ENCODE peak calls at places on chromosomes 1 and 21, in six cellular contexts. One of them, this sample, is unnamed.

GRCh38 chr1:45621501-45621836 is 2.4 kb downstream of the CCDC17 start:
- DNase-seq in WTC11: no peak
- DNase-seq in osteocyte: no peak
- DNase-seq in endothelial cell: no peak
- DNase-seq in heart left ventricle: no peak
- DNase-seq in activated CD8-positive, alpha-beta T cell treated with anti-CD3 and anti-CD28 coated beads for 36 hours: no peak
- DNase-seq in this sample: no peak

GRCh38 chr1:10646347-10646861 is 150.0 kb downstream of the CASZ1 start:
- DNase-seq in WTC11: no peak
- DNase-seq in osteocyte: no peak
- DNase-seq in endothelial cell: no peak
- DNase-seq in heart left ventricle: no peak
- DNase-seq in activated CD8-positive, alpha-beta T cell treated with anti-CD3 and anti-CD28 coated beads for 36 hours: no peak
- DNase-seq in this sample: no peak

GRCh38 chr21:37087188-37087587 is 14.1 kb downstream of the TTC3 start:
- DNase-seq in WTC11: no peak
- DNase-seq in osteocyte: no peak
- DNase-seq in endothelial cell: no peak
- DNase-seq in heart left ventricle: no peak
- DNase-seq in activated CD8-positive, alpha-beta T cell treated with anti-CD3 and anti-CD28 coated beads for 36 hours: peak; percentile 18
- DNase-seq in this sample: no peak

GRCh38 chr1:29527314-29528004 is 291.1 kb downstream of the PTPRU start:
- DNase-seq in WTC11: no peak
- DNase-seq in osteocyte: peak; percentile 78
- DNase-seq in endothelial cell: no peak
- DNase-seq in heart left ventricle: no peak
- DNase-seq in activated CD8-positive, alpha-beta T cell treated with anti-CD3 and anti-CD28 coated beads for 36 hours: no peak
- DNase-seq in this sample: no peak

GRCh38 chr1:209406111-209406654 is 177.3 kb upstream of the CAMK1G start:
- DNase-seq in WTC11: no peak
- DNase-seq in osteocyte: no peak
- DNase-seq in endothelial cell: no peak
- DNase-seq in heart left ventricle: no peak
- DNase-seq in activated CD8-positive, alpha-beta T cell treated with anti-CD3 and anti-CD28 coated beads for 36 hours: no peak
- DNase-seq in this sample: no peak

GRCh38 chr1:184181044-184181443 is 129.5 kb downstream of the TSEN15 start:
- DNase-seq in WTC11: no peak
- DNase-seq in osteocyte: no peak
- DNase-seq in endothelial cell: no peak
- DNase-seq in heart left ventricle: no peak
- DNase-seq in activated CD8-positive, alpha-beta T cell treated with anti-CD3 and anti-CD28 coated beads for 36 hours: no peak
- DNase-seq in this sample: no peak

GRCh38 chr1:231279081-231279480 is 38.1 kb downstream of the GNPAT start:
- DNase-seq in WTC11: no peak
- DNase-seq in osteocyte: no peak
- DNase-seq in endothelial cell: no peak
- DNase-seq in heart left ventricle: no peak
- DNase-seq in activated CD8-positive, alpha-beta T cell treated with anti-CD3 and anti-CD28 coated beads for 36 hours: no peak
- DNase-seq in this sample: no peak

GRCh38 chr1:160357286-160358002 is 9.4 kb upstream of the NHLH1 start:
- DNase-seq in WTC11: no peak
- DNase-seq in osteocyte: no peak
- DNase-seq in endothelial cell: no peak
- DNase-seq in heart left ventricle: no peak
- DNase-seq in activated CD8-positive, alpha-beta T cell treated with anti-CD3 and anti-CD28 coated beads for 36 hours: no peak
- DNase-seq in this sample: no peak

GRCh38 chr1:180609643-180610555 is 21.9 kb upstream of the XPR1 start:
- DNase-seq in WTC11: no peak
- DNase-seq in osteocyte: no peak
- DNase-seq in endothelial cell: no peak
- DNase-seq in heart left ventricle: no peak
- DNase-seq in activated CD8-positive, alpha-beta T cell treated with anti-CD3 and anti-CD28 coated beads for 36 hours: no peak
- DNase-seq in this sample: no peak

GRCh38 chr21:32463367-32463766 is 50.9 kb downstream of the EVA1C start:
- DNase-seq in WTC11: no peak
- DNase-seq in osteocyte: no peak
- DNase-seq in endothelial cell: no peak
- DNase-seq in heart left ventricle: no peak
- DNase-seq in activated CD8-positive, alpha-beta T cell treated with anti-CD3 and anti-CD28 coated beads for 36 hours: no peak
- DNase-seq in this sample: no peak

GRCh38 chr1:43317817-43318471 is 17.2 kb downstream of the TIE1 start:
- DNase-seq in WTC11: no peak
- DNase-seq in osteocyte: no peak
- DNase-seq in endothelial cell: no peak
- DNase-seq in heart left ventricle: no peak
- DNase-seq in activated CD8-positive, alpha-beta T cell treated with anti-CD3 and anti-CD28 coated beads for 36 hours: peak; percentile 18
- DNase-seq in this sample: no peak

GRCh38 chr1:209768354-209768774 is 12.5 kb downstream of the TRAF3IP3 start:
- DNase-seq in WTC11: no peak
- DNase-seq in osteocyte: no peak
- DNase-seq in endothelial cell: no peak
- DNase-seq in heart left ventricle: no peak
- DNase-seq in activated CD8-positive, alpha-beta T cell treated with anti-CD3 and anti-CD28 coated beads for 36 hours: peak; percentile 98
- DNase-seq in this sample: no peak

GRCh38 chr21:22743085-22743484 is 1744.9 kb downstream of the NCAM2 start:
- DNase-seq in WTC11: no peak
- DNase-seq in osteocyte: no peak
- DNase-seq in endothelial cell: no peak
- DNase-seq in heart left ventricle: no peak
- DNase-seq in activated CD8-positive, alpha-beta T cell treated with anti-CD3 and anti-CD28 coated beads for 36 hours: no peak
- DNase-seq in this sample: no peak

GRCh38 chr1:77370161-77370560 is 88.3 kb downstream of the AK5 start:
- DNase-seq in WTC11: no peak
- DNase-seq in osteocyte: no peak
- DNase-seq in endothelial cell: no peak
- DNase-seq in heart left ventricle: no peak
- DNase-seq in activated CD8-positive, alpha-beta T cell treated with anti-CD3 and anti-CD28 coated beads for 36 hours: no peak
- DNase-seq in this sample: no peak

GRCh38 chr1:246032111-246032551 is 474.9 kb downstream of the SMYD3 start:
- DNase-seq in WTC11: no peak
- DNase-seq in osteocyte: no peak
- DNase-seq in endothelial cell: no peak
- DNase-seq in heart left ventricle: no peak
- DNase-seq in activated CD8-positive, alpha-beta T cell treated with anti-CD3 and anti-CD28 coated beads for 36 hours: no peak
- DNase-seq in this sample: no peak

GRCh38 chr1:184387871-184388670 is 1.2 kb downstream of the C1orf21 start:
- DNase-seq in WTC11: no peak
- DNase-seq in osteocyte: no peak
- DNase-seq in endothelial cell: peak; percentile 7
- DNase-seq in heart left ventricle: peak; percentile 62
- DNase-seq in activated CD8-positive, alpha-beta T cell treated with anti-CD3 and anti-CD28 coated beads for 36 hours: peak; percentile 35
- DNase-seq in this sample: peak; percentile 6

GRCh38 chr1:241799414-241799813 is 48.6 kb upstream of the EXO1 start:
- DNase-seq in WTC11: no peak
- DNase-seq in osteocyte: no peak
- DNase-seq in endothelial cell: no peak
- DNase-seq in heart left ventricle: no peak
- DNase-seq in activated CD8-positive, alpha-beta T cell treated with anti-CD3 and anti-CD28 coated beads for 36 hours: no peak
- DNase-seq in this sample: no peak

GRCh38 chr21:37915941-37916794 is at the start of gene KCNJ6:
- DNase-seq in WTC11: peak; percentile 87
- DNase-seq in osteocyte: peak; percentile 92
- DNase-seq in endothelial cell: peak; percentile 89
- DNase-seq in heart left ventricle: peak; percentile 66
- DNase-seq in activated CD8-positive, alpha-beta T cell treated with anti-CD3 and anti-CD28 coated beads for 36 hours: peak; percentile 15
- DNase-seq in this sample: peak; percentile 85

DNA sequence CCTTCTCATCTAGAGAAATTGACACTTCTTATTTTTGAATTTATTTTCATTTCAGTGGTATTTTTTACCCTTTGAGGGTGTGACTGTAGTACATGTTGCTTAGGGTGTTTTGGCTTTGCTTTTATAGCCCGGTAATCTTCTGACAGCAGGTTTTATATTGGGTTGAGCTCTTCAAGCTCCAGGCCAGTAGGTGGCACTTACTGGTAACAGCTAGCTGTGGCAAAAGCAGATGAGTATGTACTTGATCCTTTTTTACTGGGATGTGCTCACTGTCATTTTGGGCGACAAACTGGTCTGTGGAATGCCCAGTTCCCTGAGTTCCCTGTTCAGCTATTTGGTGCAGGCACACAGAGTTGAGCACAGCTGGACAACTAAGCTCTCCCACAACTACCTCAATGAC is 916.2 kb upstream of the B3GALT2 start:
- DNase-seq in WTC11: no peak
- DNase-seq in osteocyte: no peak
- DNase-seq in endothelial cell: no peak
- DNase-seq in heart left ventricle: peak; percentile 26
- DNase-seq in activated CD8-positive, alpha-beta T cell treated with anti-CD3 and anti-CD28 coated beads for 36 hours: no peak
- DNase-seq in this sample: no peak
- TF ChIP-seq CTCF in WTC11: no peak
- TF ChIP-seq CTCF in osteocyte: peak; percentile 35
- TF ChIP-seq CTCF in endothelial cell: no peak
- TF ChIP-seq CTCF in heart left ventricle: no peak
- TF ChIP-seq CTCF in activated CD8-positive, alpha-beta T cell treated with anti-CD3 and anti-CD28 coated beads for 36 hours: no peak
- TF ChIP-seq CTCF in this sample: no peak

GRCh38 chr1:60171793-60172192 is 98.2 kb upstream of the C1orf87 start:
- DNase-seq in WTC11: no peak
- DNase-seq in osteocyte: no peak
- DNase-seq in endothelial cell: no peak
- DNase-seq in heart left ventricle: no peak
- DNase-seq in activated CD8-positive, alpha-beta T cell treated with anti-CD3 and anti-CD28 coated beads for 36 hours: no peak
- DNase-seq in this sample: no peak

GRCh38 chr1:60173006-60173405 is 99.4 kb upstream of the C1orf87 start:
- DNase-seq in WTC11: no peak
- DNase-seq in osteocyte: no peak
- DNase-seq in endothelial cell: no peak
- DNase-seq in heart left ventricle: no peak
- DNase-seq in activated CD8-positive, alpha-beta T cell treated with anti-CD3 and anti-CD28 coated beads for 36 hours: no peak
- DNase-seq in this sample: no peak

GRCh38 chr1:60173729-60174128 is 100.2 kb upstream of the C1orf87 start:
- DNase-seq in WTC11: no peak
- DNase-seq in osteocyte: no peak
- DNase-seq in endothelial cell: no peak
- DNase-seq in heart left ventricle: no peak
- DNase-seq in activated CD8-positive, alpha-beta T cell treated with anti-CD3 and anti-CD28 coated beads for 36 hours: no peak
- DNase-seq in this sample: no peak

GRCh38 chr1:60169206-60169605 is 95.6 kb upstream of the C1orf87 start:
- DNase-seq in WTC11: no peak
- DNase-seq in osteocyte: no peak
- DNase-seq in endothelial cell: no peak
- DNase-seq in heart left ventricle: no peak
- DNase-seq in activated CD8-positive, alpha-beta T cell treated with anti-CD3 and anti-CD28 coated beads for 36 hours: no peak
- DNase-seq in this sample: no peak

GRCh38 chr1:60170709-60171108 is 97.1 kb upstream of the C1orf87 start:
- DNase-seq in WTC11: no peak
- DNase-seq in osteocyte: no peak
- DNase-seq in endothelial cell: no peak
- DNase-seq in heart left ventricle: no peak
- DNase-seq in activated CD8-positive, alpha-beta T cell treated with anti-CD3 and anti-CD28 coated beads for 36 hours: no peak
- DNase-seq in this sample: no peak
- TF ChIP-seq CTCF in WTC11: no peak
- TF ChIP-seq CTCF in osteocyte: peak; percentile 19
- TF ChIP-seq CTCF in endothelial cell: peak; percentile 19
- TF ChIP-seq CTCF in heart left ventricle: no peak
- TF ChIP-seq CTCF in activated CD8-positive, alpha-beta T cell treated with anti-CD3 and anti-CD28 coated beads for 36 hours: no peak
- TF ChIP-seq CTCF in this sample: peak; percentile 30

DNA sequence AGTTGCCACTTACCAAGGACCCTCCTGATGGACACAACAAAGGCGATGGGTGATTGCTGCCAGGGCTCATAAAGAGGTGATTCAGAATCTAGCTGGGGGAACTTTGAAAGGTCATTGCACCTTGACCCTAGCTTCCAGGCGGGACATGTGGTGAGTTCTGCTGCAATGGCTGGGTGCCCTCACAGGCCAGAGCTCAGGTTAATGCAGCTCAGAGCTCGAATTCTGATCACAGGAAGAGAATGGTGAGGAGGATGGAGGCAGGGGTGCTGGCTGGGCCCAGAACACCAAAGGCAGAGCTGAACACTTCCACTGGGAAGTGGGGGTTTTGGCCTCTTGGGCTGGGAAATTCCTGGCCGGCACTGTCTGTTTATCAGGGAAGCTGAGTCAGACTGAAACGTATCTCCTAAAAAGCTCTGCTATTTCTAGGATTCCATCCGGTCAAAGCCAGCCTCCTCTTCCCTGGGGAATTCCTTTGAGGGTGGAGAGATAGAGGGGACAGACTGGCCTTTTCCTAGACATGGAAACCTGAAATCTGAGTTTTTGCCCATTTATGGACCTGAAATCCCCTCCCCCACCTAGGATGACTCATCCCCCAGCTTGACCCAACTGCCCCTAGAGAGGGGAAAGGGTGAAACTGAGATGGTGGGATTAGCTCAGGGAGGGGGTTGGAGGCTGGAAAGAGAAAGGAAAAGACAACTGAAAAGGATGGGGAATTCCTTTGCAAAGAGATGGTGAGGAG is 27.2 kb downstream of the NUAK2 start:
- DNase-seq in WTC11: peak; percentile 58
- DNase-seq in osteocyte: no peak
- DNase-seq in endothelial cell: no peak
- DNase-seq in heart left ventricle: peak; percentile 73
- DNase-seq in activated CD8-positive, alpha-beta T cell treated with anti-CD3 and anti-CD28 coated beads for 36 hours: no peak
- DNase-seq in this sample: no peak
- TF ChIP-seq CTCF in WTC11: no peak
- TF ChIP-seq CTCF in osteocyte: no peak
- TF ChIP-seq CTCF in endothelial cell: no peak
- TF ChIP-seq CTCF in heart left ventricle: no peak
- TF ChIP-seq CTCF in activated CD8-positive, alpha-beta T cell treated with anti-CD3 and anti-CD28 coated beads for 36 hours: no peak
- TF ChIP-seq CTCF in this sample: no peak

DNA sequence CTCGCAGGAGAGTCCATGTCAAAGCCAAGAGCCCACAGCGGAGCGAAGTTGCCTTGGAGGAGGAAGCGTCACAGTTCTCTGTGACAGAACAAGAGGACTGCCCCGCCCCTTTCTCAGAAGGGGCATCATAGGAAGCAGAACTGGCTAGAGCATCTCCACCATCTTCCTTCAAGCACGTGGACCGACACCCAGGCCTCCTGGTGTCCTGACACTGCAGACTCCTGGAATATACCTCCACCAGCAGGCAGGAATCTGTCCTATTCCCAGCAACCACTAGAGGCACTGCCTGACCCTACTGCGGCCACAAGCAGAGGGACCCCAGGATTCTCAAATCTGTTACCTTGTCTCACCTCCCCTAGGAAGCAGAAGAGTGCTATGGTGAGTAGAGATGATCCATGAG is 37.8 kb downstream of the GPA33 start:
- DNase-seq in WTC11: peak; percentile 67
- DNase-seq in osteocyte: no peak
- DNase-seq in endothelial cell: peak; percentile 45
- DNase-seq in heart left ventricle: no peak
- DNase-seq in activated CD8-positive, alpha-beta T cell treated with anti-CD3 and anti-CD28 coated beads for 36 hours: no peak
- DNase-seq in this sample: peak; percentile 22
- TF ChIP-seq CTCF in WTC11: peak; percentile 64
- TF ChIP-seq CTCF in osteocyte: peak; percentile 50
- TF ChIP-seq CTCF in endothelial cell: peak; percentile 74
- TF ChIP-seq CTCF in heart left ventricle: no peak
- TF ChIP-seq CTCF in activated CD8-positive, alpha-beta T cell treated with anti-CD3 and anti-CD28 coated beads for 36 hours: no peak
- TF ChIP-seq CTCF in this sample: peak; percentile 57

GRCh38 chr1:179229214-179230140 is at the start of gene ABL2:
- DNase-seq in WTC11: peak; percentile 72
- DNase-seq in osteocyte: peak; percentile 85
- DNase-seq in endothelial cell: peak; percentile 53
- DNase-seq in heart left ventricle: peak; percentile 73
- DNase-seq in activated CD8-positive, alpha-beta T cell treated with anti-CD3 and anti-CD28 coated beads for 36 hours: peak; percentile 49
- DNase-seq in this sample: peak; percentile 57
- TF ChIP-seq CTCF in WTC11: no peak
- TF ChIP-seq CTCF in osteocyte: no peak
- TF ChIP-seq CTCF in endothelial cell: no peak
- TF ChIP-seq CTCF in heart left ventricle: no peak
- TF ChIP-seq CTCF in activated CD8-positive, alpha-beta T cell treated with anti-CD3 and anti-CD28 coated beads for 36 hours: no peak
- TF ChIP-seq CTCF in this sample: no peak